ENCODE peak calls at places on chromosomes 6 and 20, in ten cellular contexts. One of them, this sample, is unnamed. For H3K4me1, the result is how much of the 10 kb centered on the place peaks cover.

GRCh38 chr6:22582806-22583205 is 13.4 kb downstream of the HDGFL1 start:
- DNase-seq in suprapubic skin: no peak
- DNase-seq in HepG2: no peak
- DNase-seq in upper lobe of left lung: no peak
- DNase-seq in A549: no peak
- DNase-seq in Peyer's patch: no peak
- DNase-seq in IMR-90: peak
- DNase-seq in tibial nerve: no peak
- DNase-seq in heart left ventricle: no peak
- DNase-seq in ovary: no peak
- DNase-seq in this sample: no peak

GRCh38 chr6:116561377-116562018 is 7.9 kb downstream of the CALHM4 start:
- DNase-seq in HepG2: peak
- DNase-seq in ovary: peak
- DNase-seq in suprapubic skin: peak
- DNase-seq in A549: peak
- DNase-seq in heart left ventricle: peak
- DNase-seq in tibial nerve: peak
- DNase-seq in IMR-90: peak
- DNase-seq in upper lobe of left lung: no peak
- DNase-seq in Peyer's patch: peak
- DNase-seq in this sample: peak

GRCh38 chr20:48025061-48025515 is 239.8 kb upstream of the SULF2 start:
- DNase-seq in IMR-90: peak
- DNase-seq in Peyer's patch: no peak
- DNase-seq in HepG2: no peak
- DNase-seq in heart left ventricle: peak
- DNase-seq in ovary: peak
- DNase-seq in A549: no peak
- DNase-seq in suprapubic skin: no peak
- DNase-seq in upper lobe of left lung: peak
- DNase-seq in tibial nerve: peak
- DNase-seq in this sample: peak

GRCh38 chr20:11861479-11861878 is 56.2 kb upstream of the BTBD3 start:
- DNase-seq in tibial nerve: no peak
- DNase-seq in A549: no peak
- DNase-seq in upper lobe of left lung: no peak
- DNase-seq in Peyer's patch: no peak
- DNase-seq in ovary: no peak
- DNase-seq in heart left ventricle: no peak
- DNase-seq in IMR-90: no peak
- DNase-seq in suprapubic skin: no peak
- DNase-seq in HepG2: no peak
- DNase-seq in this sample: peak

GRCh38 chr6:14246876-14247275 is 129.3 kb downstream of the CD83 start:
- DNase-seq in suprapubic skin: no peak
- DNase-seq in heart left ventricle: no peak
- DNase-seq in upper lobe of left lung: no peak
- DNase-seq in IMR-90: no peak
- DNase-seq in HepG2: no peak
- DNase-seq in ovary: no peak
- DNase-seq in tibial nerve: no peak
- DNase-seq in A549: no peak
- DNase-seq in Peyer's patch: no peak
- DNase-seq in this sample: no peak

GRCh38 chr6:42448906-42449659 is 2.6 kb downstream of the TRERF1 start:
- DNase-seq in IMR-90: no peak
- DNase-seq in upper lobe of left lung: no peak
- DNase-seq in A549: no peak
- DNase-seq in HepG2: no peak
- DNase-seq in tibial nerve: no peak
- DNase-seq in ovary: no peak
- DNase-seq in Peyer's patch: no peak
- DNase-seq in suprapubic skin: no peak
- DNase-seq in heart left ventricle: no peak
- DNase-seq in this sample: no peak

GRCh38 chr6:16674666-16675392 is 86.4 kb downstream of the ATXN1 start:
- DNase-seq in IMR-90: peak
- DNase-seq in A549: no peak
- DNase-seq in upper lobe of left lung: no peak
- DNase-seq in suprapubic skin: no peak
- DNase-seq in tibial nerve: no peak
- DNase-seq in HepG2: peak
- DNase-seq in Peyer's patch: no peak
- DNase-seq in ovary: no peak
- DNase-seq in heart left ventricle: no peak
- DNase-seq in this sample: no peak

GRCh38 chr6:80077067-80077466 is 29.4 kb upstream of the BCKDHB start:
- DNase-seq in IMR-90: no peak
- DNase-seq in upper lobe of left lung: no peak
- DNase-seq in tibial nerve: no peak
- DNase-seq in HepG2: no peak
- DNase-seq in suprapubic skin: no peak
- DNase-seq in ovary: no peak
- DNase-seq in heart left ventricle: no peak
- DNase-seq in Peyer's patch: no peak
- DNase-seq in A549: no peak
- DNase-seq in this sample: no peak

GRCh38 chr20:44089987-44090674 is 96.9 kb downstream of the JPH2 start:
- DNase-seq in heart left ventricle: no peak
- DNase-seq in HepG2: peak
- DNase-seq in Peyer's patch: no peak
- DNase-seq in IMR-90: peak
- DNase-seq in tibial nerve: no peak
- DNase-seq in ovary: no peak
- DNase-seq in upper lobe of left lung: no peak
- DNase-seq in A549: peak
- DNase-seq in suprapubic skin: no peak
- DNase-seq in this sample: peak

GRCh38 chr20:23889775-23890187 is 10.2 kb upstream of the CST5 start:
- DNase-seq in ovary: no peak
- DNase-seq in suprapubic skin: no peak
- DNase-seq in HepG2: peak
- DNase-seq in IMR-90: peak
- DNase-seq in Peyer's patch: no peak
- DNase-seq in upper lobe of left lung: no peak
- DNase-seq in A549: peak
- DNase-seq in heart left ventricle: no peak
- DNase-seq in tibial nerve: no peak
- DNase-seq in this sample: peak

GRCh38 chr6:163337958-163338357 is 76.6 kb upstream of the QKI start:
- DNase-seq in suprapubic skin: no peak
- DNase-seq in tibial nerve: no peak
- DNase-seq in A549: no peak
- DNase-seq in ovary: no peak
- DNase-seq in heart left ventricle: no peak
- DNase-seq in Peyer's patch: no peak
- DNase-seq in upper lobe of left lung: no peak
- DNase-seq in HepG2: no peak
- DNase-seq in IMR-90: no peak
- DNase-seq in this sample: no peak

GRCh38 chr6:85449818-85450577 is at the start of gene NT5E:
- DNase-seq in HepG2: peak
- DNase-seq in Peyer's patch: peak
- DNase-seq in IMR-90: peak
- DNase-seq in suprapubic skin: peak
- DNase-seq in heart left ventricle: peak
- DNase-seq in A549: peak
- DNase-seq in ovary: peak
- DNase-seq in upper lobe of left lung: peak
- DNase-seq in tibial nerve: peak
- DNase-seq in this sample: peak

GRCh38 chr6:15441215-15441868 is 195.5 kb downstream of the JARID2 start:
- DNase-seq in upper lobe of left lung: no peak
- DNase-seq in tibial nerve: peak
- DNase-seq in heart left ventricle: no peak
- DNase-seq in ovary: peak
- DNase-seq in suprapubic skin: no peak
- DNase-seq in IMR-90: peak
- DNase-seq in Peyer's patch: peak
- DNase-seq in HepG2: peak
- DNase-seq in A549: peak
- DNase-seq in this sample: peak

GRCh38 chr20:45834797-45835161 is 1.2 kb downstream of the SNX21 start:
- DNase-seq in heart left ventricle: peak
- DNase-seq in suprapubic skin: no peak
- DNase-seq in A549: no peak
- DNase-seq in Peyer's patch: no peak
- DNase-seq in upper lobe of left lung: no peak
- DNase-seq in IMR-90: no peak
- DNase-seq in ovary: no peak
- DNase-seq in tibial nerve: no peak
- DNase-seq in HepG2: no peak
- DNase-seq in this sample: no peak

GRCh38 chr6:2781685-2782355 is 16.6 kb downstream of the WRNIP1 start:
- DNase-seq in heart left ventricle: no peak
- DNase-seq in IMR-90: no peak
- DNase-seq in A549: no peak
- DNase-seq in tibial nerve: no peak
- DNase-seq in Peyer's patch: no peak
- DNase-seq in ovary: no peak
- DNase-seq in HepG2: no peak
- DNase-seq in upper lobe of left lung: no peak
- DNase-seq in suprapubic skin: peak
- DNase-seq in this sample: no peak

GRCh38 chr6:14601490-14601889 is 483.9 kb downstream of the CD83 start:
- DNase-seq in A549: no peak
- DNase-seq in heart left ventricle: no peak
- DNase-seq in upper lobe of left lung: no peak
- DNase-seq in ovary: no peak
- DNase-seq in IMR-90: no peak
- DNase-seq in HepG2: peak
- DNase-seq in Peyer's patch: no peak
- DNase-seq in suprapubic skin: no peak
- DNase-seq in tibial nerve: no peak
- DNase-seq in this sample: peak

GRCh38 chr6:156420172-156420993 is 356.8 kb upstream of the ARID1B start:
- DNase-seq in suprapubic skin: no peak
- DNase-seq in Peyer's patch: no peak
- DNase-seq in upper lobe of left lung: no peak
- DNase-seq in IMR-90: peak
- DNase-seq in A549: no peak
- DNase-seq in tibial nerve: no peak
- DNase-seq in HepG2: no peak
- DNase-seq in heart left ventricle: no peak
- DNase-seq in ovary: no peak
- DNase-seq in this sample: no peak

GRCh38 chr20:17543531-17543961 is 12.4 kb upstream of the BFSP1 start:
- DNase-seq in Peyer's patch: no peak
- DNase-seq in HepG2: no peak
- DNase-seq in A549: no peak
- DNase-seq in ovary: no peak
- DNase-seq in suprapubic skin: no peak
- DNase-seq in IMR-90: peak
- DNase-seq in heart left ventricle: no peak
- DNase-seq in upper lobe of left lung: no peak
- DNase-seq in tibial nerve: no peak
- DNase-seq in this sample: no peak

GRCh38 chr6:144347447-144347758 is 62.3 kb downstream of the UTRN start:
- DNase-seq in heart left ventricle: no peak
- DNase-seq in ovary: no peak
- DNase-seq in IMR-90: no peak
- DNase-seq in upper lobe of left lung: no peak
- DNase-seq in Peyer's patch: no peak
- DNase-seq in A549: no peak
- DNase-seq in suprapubic skin: no peak
- DNase-seq in tibial nerve: no peak
- DNase-seq in HepG2: no peak
- DNase-seq in this sample: no peak
- H3K4me1 ChIP-seq in heart left ventricle: half or more
- H3K4me1 ChIP-seq in ovary: under half
- H3K4me1 ChIP-seq in IMR-90: under half
- H3K4me1 ChIP-seq in upper lobe of left lung: half or more
- H3K4me1 ChIP-seq in Peyer's patch: under half
- H3K4me1 ChIP-seq in A549: half or more
- H3K4me1 ChIP-seq in suprapubic skin: half or more
- H3K4me1 ChIP-seq in tibial nerve: under half
- H3K4me1 ChIP-seq in HepG2: half or more
- H3K4me1 ChIP-seq in this sample: half or more

DNA sequence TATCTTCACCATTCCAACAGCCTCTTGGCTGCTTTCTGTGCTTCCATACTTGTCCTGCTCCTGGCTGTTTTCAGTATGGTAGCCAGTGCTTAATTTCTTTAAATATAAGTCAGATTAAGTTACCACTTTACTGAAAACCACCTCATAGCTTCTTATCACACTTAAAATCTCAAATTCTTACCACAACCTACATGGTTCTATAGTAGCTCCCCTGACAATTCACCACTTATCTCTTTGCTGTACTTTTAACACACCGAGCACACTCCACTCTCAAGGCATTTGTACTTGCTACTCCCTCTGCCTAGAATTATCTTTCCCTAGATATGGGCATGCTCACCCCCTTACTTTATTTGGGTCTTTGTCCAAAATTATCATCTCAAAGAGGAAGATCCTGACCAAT is 369.0 kb downstream of the TENT5A start:
- DNase-seq in ovary: no peak
- DNase-seq in HepG2: no peak
- DNase-seq in A549: no peak
- DNase-seq in Peyer's patch: no peak
- DNase-seq in heart left ventricle: no peak
- DNase-seq in tibial nerve: no peak
- DNase-seq in suprapubic skin: no peak
- DNase-seq in upper lobe of left lung: no peak
- DNase-seq in IMR-90: no peak
- DNase-seq in this sample: no peak
- H3K4me3 ChIP-seq in ovary: no peak
- H3K4me3 ChIP-seq in HepG2: no peak
- H3K4me3 ChIP-seq in A549: no peak
- H3K4me3 ChIP-seq in Peyer's patch: no peak
- H3K4me3 ChIP-seq in heart left ventricle: no peak
- H3K4me3 ChIP-seq in tibial nerve: no peak
- H3K4me3 ChIP-seq in suprapubic skin: no peak
- H3K4me3 ChIP-seq in upper lobe of left lung: no peak
- H3K4me3 ChIP-seq in IMR-90: no peak
- H3K4me3 ChIP-seq in this sample: no peak

DNA sequence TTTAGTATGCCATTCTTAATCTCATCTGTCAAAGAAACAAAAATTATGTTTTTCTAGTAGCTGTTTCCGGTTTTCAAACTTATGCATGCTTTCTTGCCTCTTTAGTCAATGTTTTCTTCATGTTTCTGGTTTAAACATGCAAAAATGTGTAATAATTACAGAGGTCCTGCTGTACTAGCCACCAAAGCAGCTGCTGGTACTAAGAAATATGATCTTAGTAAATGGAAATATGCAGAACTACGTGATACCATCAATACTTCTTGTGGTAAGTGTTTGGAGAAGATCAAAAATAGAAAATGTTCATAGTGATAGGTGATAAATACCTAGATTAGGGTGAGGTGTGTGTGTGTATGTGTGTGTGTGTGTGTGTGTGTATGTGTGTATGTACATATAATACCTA is 158.4 kb downstream of the MYO6 start:
- DNase-seq in Peyer's patch: no peak
- DNase-seq in upper lobe of left lung: no peak
- DNase-seq in IMR-90: no peak
- DNase-seq in A549: no peak
- DNase-seq in suprapubic skin: no peak
- DNase-seq in tibial nerve: no peak
- DNase-seq in heart left ventricle: no peak
- DNase-seq in ovary: no peak
- DNase-seq in HepG2: no peak
- DNase-seq in this sample: no peak
- TF ChIP-seq POLR2A in Peyer's patch: no peak
- TF ChIP-seq POLR2A in upper lobe of left lung: no peak
- TF ChIP-seq POLR2A in IMR-90: no peak
- TF ChIP-seq POLR2A in A549: no peak
- TF ChIP-seq POLR2A in suprapubic skin: no peak
- TF ChIP-seq POLR2A in tibial nerve: no peak
- TF ChIP-seq POLR2A in heart left ventricle: no peak
- TF ChIP-seq POLR2A in ovary: no peak
- TF ChIP-seq POLR2A in HepG2: no peak
- TF ChIP-seq POLR2A in this sample: no peak

GRCh38 chr20:1391640-1392442 is 1.0 kb downstream of the FKBP1A start:
- DNase-seq in IMR-90: peak
- DNase-seq in heart left ventricle: no peak
- DNase-seq in HepG2: no peak
- DNase-seq in suprapubic skin: no peak
- DNase-seq in Peyer's patch: peak
- DNase-seq in ovary: no peak
- DNase-seq in tibial nerve: no peak
- DNase-seq in A549: no peak
- DNase-seq in upper lobe of left lung: no peak
- DNase-seq in this sample: peak
- H3K4me1 ChIP-seq in IMR-90: under half
- H3K4me1 ChIP-seq in heart left ventricle: under half
- H3K4me1 ChIP-seq in HepG2: half or more
- H3K4me1 ChIP-seq in suprapubic skin: half or more
- H3K4me1 ChIP-seq in Peyer's patch: under half
- H3K4me1 ChIP-seq in ovary: under half
- H3K4me1 ChIP-seq in tibial nerve: under half
- H3K4me1 ChIP-seq in A549: under half
- H3K4me1 ChIP-seq in upper lobe of left lung: half or more
- H3K4me1 ChIP-seq in this sample: under half